ENCODE peak calls at places on chromosomes 3 and 15, in five cellular contexts. One of them, this sample, is unnamed.

GRCh38 chr15:101024111-101024695 is 105.0 kb downstream of the LRRK1 start:
- DNase-seq in bronchial epithelial cell: no peak
- DNase-seq in mucosa of descending colon: peak; percentile 28
- DNase-seq in AG10803: no peak
- DNase-seq in tibial nerve: peak; percentile 62
- DNase-seq in this sample: no peak

GRCh38 chr15:78455749-78456148 is 17.7 kb downstream of the IREB2 start:
- DNase-seq in bronchial epithelial cell: no peak
- DNase-seq in mucosa of descending colon: no peak
- DNase-seq in AG10803: peak; percentile 12
- DNase-seq in tibial nerve: no peak
- DNase-seq in this sample: no peak

GRCh38 chr3:46898321-46899150 is 21.0 kb downstream of the PTH1R start:
- DNase-seq in bronchial epithelial cell: no peak
- DNase-seq in mucosa of descending colon: no peak
- DNase-seq in AG10803: no peak
- DNase-seq in tibial nerve: no peak
- DNase-seq in this sample: no peak

GRCh38 chr3:32630266-32630665 is 54.7 kb upstream of the CNOT10 start:
- DNase-seq in bronchial epithelial cell: peak; percentile 99
- DNase-seq in mucosa of descending colon: no peak
- DNase-seq in AG10803: peak; percentile 12
- DNase-seq in tibial nerve: no peak
- DNase-seq in this sample: no peak

GRCh38 chr3:171428892-171429291 is 31.3 kb downstream of the TNIK start:
- DNase-seq in bronchial epithelial cell: no peak
- DNase-seq in mucosa of descending colon: no peak
- DNase-seq in AG10803: no peak
- DNase-seq in tibial nerve: no peak
- DNase-seq in this sample: no peak

GRCh38 chr3:29092348-29092747 is 188.5 kb upstream of the RBMS3 start:
- DNase-seq in bronchial epithelial cell: no peak
- DNase-seq in mucosa of descending colon: no peak
- DNase-seq in AG10803: no peak
- DNase-seq in tibial nerve: no peak
- DNase-seq in this sample: no peak

GRCh38 chr3:189041482-189042090 is 130.2 kb upstream of the TPRG1 start:
- DNase-seq in bronchial epithelial cell: peak; percentile 69
- DNase-seq in mucosa of descending colon: peak; percentile 32
- DNase-seq in AG10803: peak; percentile 24
- DNase-seq in tibial nerve: no peak
- DNase-seq in this sample: peak; percentile 24

GRCh38 chr3:38597502-38598060 is 51.9 kb downstream of the SCN5A start:
- DNase-seq in bronchial epithelial cell: no peak
- DNase-seq in mucosa of descending colon: no peak
- DNase-seq in AG10803: no peak
- DNase-seq in tibial nerve: no peak
- DNase-seq in this sample: no peak

GRCh38 chr15:74322558-74323180 is 44.8 kb downstream of the CYP11A1 start:
- DNase-seq in bronchial epithelial cell: peak; percentile 29
- DNase-seq in mucosa of descending colon: peak; percentile 72
- DNase-seq in AG10803: peak; percentile 58
- DNase-seq in tibial nerve: peak; percentile 74
- DNase-seq in this sample: peak; percentile 40

DNA sequence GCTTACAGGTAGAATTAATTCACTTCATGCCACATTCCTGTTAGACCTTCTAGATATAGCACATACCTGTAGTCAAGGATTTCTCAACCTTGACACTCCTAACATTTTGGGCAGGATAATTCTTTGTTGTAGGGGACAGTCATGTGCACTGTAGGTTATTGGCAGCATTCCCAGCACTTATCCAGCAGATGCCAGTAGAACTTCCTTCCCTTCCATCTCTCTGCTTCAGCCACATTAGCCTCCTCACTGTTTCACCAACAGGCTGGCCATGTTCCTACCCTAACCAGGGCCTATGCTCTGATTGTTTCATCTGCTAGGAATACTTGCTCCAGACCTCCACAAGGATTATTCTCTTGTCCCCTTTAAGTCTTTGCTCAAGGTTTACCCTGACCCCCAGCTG is 68.0 kb upstream of the STAC start:
- DNase-seq in bronchial epithelial cell: no peak
- DNase-seq in mucosa of descending colon: no peak
- DNase-seq in AG10803: no peak
- DNase-seq in tibial nerve: no peak
- DNase-seq in this sample: no peak
- TF ChIP-seq CTCF in bronchial epithelial cell: no peak
- TF ChIP-seq CTCF in mucosa of descending colon: no peak
- TF ChIP-seq CTCF in AG10803: no peak
- TF ChIP-seq CTCF in tibial nerve: no peak
- TF ChIP-seq CTCF in this sample: no peak

GRCh38 chr3:194623449-194624290 is 9.5 kb downstream of the TMEM44 start:
- DNase-seq in bronchial epithelial cell: no peak
- DNase-seq in mucosa of descending colon: no peak
- DNase-seq in AG10803: no peak
- DNase-seq in tibial nerve: no peak
- DNase-seq in this sample: no peak
- TF ChIP-seq CTCF in bronchial epithelial cell: no peak
- TF ChIP-seq CTCF in mucosa of descending colon: no peak
- TF ChIP-seq CTCF in AG10803: no peak
- TF ChIP-seq CTCF in tibial nerve: no peak
- TF ChIP-seq CTCF in this sample: no peak

DNA sequence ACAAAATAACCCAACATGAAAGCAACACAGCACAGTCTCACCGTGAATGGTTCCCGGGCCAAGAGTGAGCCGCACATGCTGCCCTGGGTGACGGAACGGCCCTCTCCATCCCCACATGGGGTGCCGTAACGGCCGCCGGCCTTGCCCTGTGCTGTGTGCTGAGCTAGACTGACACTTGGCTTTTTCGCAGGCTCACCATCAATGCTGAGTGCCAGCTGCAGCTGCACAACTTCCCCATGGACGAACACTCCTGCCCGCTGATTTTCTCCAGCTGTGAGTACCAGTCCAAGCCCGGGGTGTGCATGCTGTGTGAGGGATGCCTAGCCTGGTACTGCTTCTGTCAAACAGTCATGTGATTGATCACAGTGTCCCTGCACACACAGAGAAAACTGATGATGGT is 357.6 kb downstream of the GABRG3 start:
- DNase-seq in bronchial epithelial cell: no peak
- DNase-seq in mucosa of descending colon: no peak
- DNase-seq in AG10803: no peak
- DNase-seq in tibial nerve: no peak
- DNase-seq in this sample: no peak
- TF ChIP-seq CTCF in bronchial epithelial cell: no peak
- TF ChIP-seq CTCF in mucosa of descending colon: no peak
- TF ChIP-seq CTCF in AG10803: no peak
- TF ChIP-seq CTCF in tibial nerve: no peak
- TF ChIP-seq CTCF in this sample: no peak

DNA sequence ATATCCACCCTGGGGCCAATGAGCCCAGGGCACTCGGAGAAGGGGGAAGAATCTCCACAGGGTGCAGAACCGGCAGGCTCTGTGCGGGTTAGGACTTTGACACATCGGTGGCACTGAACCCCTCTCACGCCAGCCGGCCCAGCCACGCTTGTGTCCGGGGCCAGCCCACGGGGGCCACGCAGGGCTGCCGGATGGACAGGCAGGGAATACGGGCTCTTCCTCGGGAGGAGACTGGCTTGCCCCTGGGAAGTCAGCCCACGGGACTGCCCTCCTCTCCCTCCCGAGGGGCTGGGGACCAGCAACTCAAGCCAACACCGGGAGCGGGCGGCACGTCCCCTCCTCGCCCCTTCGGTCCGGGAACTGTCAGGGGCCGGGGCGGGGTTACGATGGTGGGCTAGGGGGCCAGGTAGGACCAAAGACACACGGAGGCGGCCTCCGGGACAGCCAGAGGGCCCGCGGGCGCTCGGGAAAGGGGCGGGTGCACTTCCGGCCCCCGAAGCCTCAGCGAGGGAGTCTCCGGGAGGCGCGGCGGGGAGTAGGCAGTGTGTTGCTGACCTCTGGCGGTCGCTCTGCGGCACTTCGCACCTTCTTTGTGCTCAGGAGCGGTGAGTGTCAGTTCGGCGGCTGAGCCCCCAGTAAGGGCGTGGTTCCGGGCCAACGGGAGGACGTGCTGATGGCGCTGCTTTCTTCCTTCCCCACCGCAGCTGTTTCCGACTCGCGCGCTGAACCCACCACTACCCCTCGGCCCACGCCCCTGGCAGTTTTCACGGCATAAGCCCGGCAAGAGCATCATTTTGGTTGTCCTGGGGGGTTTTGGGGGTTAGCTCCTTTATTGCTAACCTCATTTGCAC is 5.1 kb upstream of the CYP8B1 start:
- DNase-seq in bronchial epithelial cell: peak; percentile 61
- DNase-seq in mucosa of descending colon: peak; percentile 90
- DNase-seq in AG10803: peak; percentile 74
- DNase-seq in tibial nerve: peak; percentile 76
- DNase-seq in this sample: peak; percentile 84
- TF ChIP-seq CTCF in bronchial epithelial cell: peak; percentile 98
- TF ChIP-seq CTCF in mucosa of descending colon: peak; percentile 90
- TF ChIP-seq CTCF in AG10803: peak; percentile 77
- TF ChIP-seq CTCF in tibial nerve: peak; percentile 86
- TF ChIP-seq CTCF in this sample: peak; percentile 91

DNA sequence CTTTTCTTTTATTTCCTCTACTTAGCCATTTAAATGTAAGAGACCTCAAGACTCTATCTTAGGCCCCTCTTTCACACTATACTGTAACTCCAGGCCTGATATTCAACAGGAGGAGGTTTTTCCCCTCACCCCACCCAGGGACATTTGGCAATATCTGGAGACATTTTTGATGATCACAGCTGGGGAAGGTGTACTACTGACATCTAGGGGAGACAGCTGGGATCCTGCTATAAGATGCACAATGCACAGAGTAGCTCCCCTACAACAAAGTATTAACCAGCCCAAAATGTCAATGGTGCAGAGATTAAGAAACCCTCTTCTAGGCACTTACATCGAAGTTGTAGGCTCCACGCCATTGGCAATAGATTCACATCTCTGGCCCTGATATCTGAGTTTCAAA is 517.5 kb upstream of the UBE2E2 start:
- DNase-seq in bronchial epithelial cell: peak; percentile 9
- DNase-seq in mucosa of descending colon: no peak
- DNase-seq in AG10803: no peak
- DNase-seq in tibial nerve: no peak
- DNase-seq in this sample: no peak
- TF ChIP-seq CTCF in bronchial epithelial cell: peak; percentile 26
- TF ChIP-seq CTCF in mucosa of descending colon: no peak
- TF ChIP-seq CTCF in AG10803: peak; percentile 32
- TF ChIP-seq CTCF in tibial nerve: no peak
- TF ChIP-seq CTCF in this sample: peak; percentile 27

GRCh38 chr3:49668414-49668797 is 5.7 kb upstream of the APEH start:
- DNase-seq in bronchial epithelial cell: no peak
- DNase-seq in mucosa of descending colon: no peak
- DNase-seq in AG10803: no peak
- DNase-seq in tibial nerve: no peak
- DNase-seq in this sample: no peak
- TF ChIP-seq CTCF in bronchial epithelial cell: no peak
- TF ChIP-seq CTCF in mucosa of descending colon: no peak
- TF ChIP-seq CTCF in AG10803: no peak
- TF ChIP-seq CTCF in tibial nerve: no peak
- TF ChIP-seq CTCF in this sample: peak; percentile 3

GRCh38 chr15:62342959-62343358 is 177.9 kb upstream of the C2CD4B start:
- DNase-seq in bronchial epithelial cell: no peak
- DNase-seq in mucosa of descending colon: no peak
- DNase-seq in AG10803: no peak
- DNase-seq in tibial nerve: no peak
- DNase-seq in this sample: no peak

GRCh38 chr15:62334581-62334980 is 169.5 kb upstream of the C2CD4B start:
- DNase-seq in bronchial epithelial cell: peak; percentile 89
- DNase-seq in mucosa of descending colon: no peak
- DNase-seq in AG10803: no peak
- DNase-seq in tibial nerve: no peak
- DNase-seq in this sample: no peak

GRCh38 chr15:62343397-62343796 is 178.3 kb upstream of the C2CD4B start:
- DNase-seq in bronchial epithelial cell: no peak
- DNase-seq in mucosa of descending colon: peak; percentile 51
- DNase-seq in AG10803: no peak
- DNase-seq in tibial nerve: no peak
- DNase-seq in this sample: no peak

GRCh38 chr15:62337934-62338333 is 172.8 kb upstream of the C2CD4B start:
- DNase-seq in bronchial epithelial cell: peak; percentile 85
- DNase-seq in mucosa of descending colon: no peak
- DNase-seq in AG10803: no peak
- DNase-seq in tibial nerve: no peak
- DNase-seq in this sample: no peak

DNA sequence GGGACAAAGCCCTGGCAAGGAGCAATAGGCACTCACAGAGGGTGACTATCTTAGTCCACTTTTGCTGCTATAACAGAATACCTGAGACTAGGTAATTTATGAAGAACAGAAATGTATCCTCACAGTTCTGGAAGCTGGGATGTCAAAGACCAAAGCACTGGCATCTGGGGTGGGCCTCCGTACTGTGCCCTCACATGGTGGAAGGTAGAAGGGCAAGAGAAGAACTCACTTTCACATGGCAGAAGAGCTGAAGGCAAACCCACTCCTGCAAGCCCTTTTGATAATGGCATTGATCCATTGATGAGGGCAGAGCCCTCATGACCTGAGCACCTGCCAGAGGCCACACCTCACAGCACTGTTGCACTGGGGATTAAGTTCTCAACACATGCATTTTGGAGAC is 173.4 kb upstream of the C2CD4B start:
- DNase-seq in bronchial epithelial cell: no peak
- DNase-seq in mucosa of descending colon: no peak
- DNase-seq in AG10803: no peak
- DNase-seq in tibial nerve: no peak
- DNase-seq in this sample: no peak
- TF ChIP-seq CTCF in bronchial epithelial cell: no peak
- TF ChIP-seq CTCF in mucosa of descending colon: no peak
- TF ChIP-seq CTCF in AG10803: no peak
- TF ChIP-seq CTCF in tibial nerve: no peak
- TF ChIP-seq CTCF in this sample: no peak

GRCh38 chr3:16211176-16211904 is 36.9 kb downstream of the GALNT15 start:
- DNase-seq in bronchial epithelial cell: no peak
- DNase-seq in mucosa of descending colon: no peak
- DNase-seq in AG10803: peak; percentile 38
- DNase-seq in tibial nerve: no peak
- DNase-seq in this sample: no peak
- TF ChIP-seq CTCF in bronchial epithelial cell: no peak
- TF ChIP-seq CTCF in mucosa of descending colon: no peak
- TF ChIP-seq CTCF in AG10803: no peak
- TF ChIP-seq CTCF in tibial nerve: no peak
- TF ChIP-seq CTCF in this sample: no peak

GRCh38 chr3:155457591-155457990 is 164.1 kb upstream of the STRIT1 start:
- DNase-seq in bronchial epithelial cell: no peak
- DNase-seq in mucosa of descending colon: no peak
- DNase-seq in AG10803: no peak
- DNase-seq in tibial nerve: no peak
- DNase-seq in this sample: no peak

GRCh38 chr3:155465664-155466063 is 172.2 kb upstream of the STRIT1 start:
- DNase-seq in bronchial epithelial cell: no peak
- DNase-seq in mucosa of descending colon: no peak
- DNase-seq in AG10803: no peak
- DNase-seq in tibial nerve: no peak
- DNase-seq in this sample: no peak

DNA sequence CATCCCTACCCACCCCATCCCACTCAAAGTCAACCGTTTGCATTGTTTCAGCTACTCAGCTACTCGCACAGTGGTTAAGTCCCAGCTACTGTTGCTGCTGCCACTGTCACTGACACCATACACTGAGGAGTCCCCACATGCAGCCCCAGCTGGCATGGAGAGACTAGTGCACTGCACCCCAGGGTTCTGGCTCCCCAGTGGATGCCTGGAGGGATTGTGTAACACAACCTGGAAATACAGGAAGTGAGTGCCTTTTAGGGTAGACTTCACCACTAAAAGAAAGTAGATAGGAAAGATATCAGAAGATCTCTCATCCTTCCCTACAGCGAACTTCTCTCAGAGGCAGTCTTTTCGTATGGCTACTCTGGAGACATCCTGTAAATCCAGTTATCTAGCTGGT is 169.2 kb upstream of the STRIT1 start:
- DNase-seq in bronchial epithelial cell: no peak
- DNase-seq in mucosa of descending colon: no peak
- DNase-seq in AG10803: no peak
- DNase-seq in tibial nerve: no peak
- DNase-seq in this sample: no peak
- TF ChIP-seq CTCF in bronchial epithelial cell: no peak
- TF ChIP-seq CTCF in mucosa of descending colon: no peak
- TF ChIP-seq CTCF in AG10803: no peak
- TF ChIP-seq CTCF in tibial nerve: no peak
- TF ChIP-seq CTCF in this sample: no peak

This sample was measured in GM06990.